ENCODE peak calls at places on chromosomes 4 and X, in five cellular contexts. Z is suprapubic skin, T is tibial nerve, N is stomach, Q is transverse colon. C is an unnamed sample.

GRCh38 chrX:141641138-141641537 is 51.6 kb downstream of the SPANXA2 start:
- DNase-seq in Z (no peak), T (no peak), N (no peak), Q (no peak), C (no peak)

GRCh38 chr4:77820836-77821561 is 1.8 kb upstream of the CNOT6L start:
- DNase-seq in Z (no peak), T (no peak), N (no peak), Q (no peak), C (no peak)

GRCh38 chr4:5812506-5813229 is 80.2 kb downstream of the CRMP1 start:
- DNase-seq in Z (no peak), T (no peak), N (no peak), Q (no peak), C (peak)

GRCh38 chr4:133694416-133694815 is 507.2 kb downstream of the PABPC4L start:
- DNase-seq in Z (no peak), T (no peak), N (no peak), Q (no peak), C (no peak)

GRCh38 chr4:7434766-7435150 is at the start of gene PSAPL1:
- DNase-seq in Z (no peak), T (no peak), N (peak), Q (peak), C (no peak)

GRCh38 chr4:140426610-140427103 is 791 bp downstream of the CLGN start:
- DNase-seq in Z (no peak), T (no peak), N (no peak), Q (no peak), C (no peak)

GRCh38 chrX:134909258-134909657 is 81.5 kb upstream of the SMIM10 start:
- DNase-seq in Z (no peak), T (no peak), N (no peak), Q (no peak), C (no peak)

GRCh38 chr4:2788532-2789103 is 4.3 kb upstream of the SH3BP2 start:
- DNase-seq in Z (peak), T (peak), N (peak), Q (no peak), C (peak)

GRCh38 chrX:124211312-124211942 is 121.0 kb upstream of the TEX13D start:
- DNase-seq in Z (no peak), T (no peak), N (no peak), Q (no peak), C (no peak)

GRCh38 chrX:16836371-16836770 is 33.8 kb downstream of the RBBP7 start:
- DNase-seq in Z (no peak), T (no peak), N (peak), Q (peak), C (no peak)

GRCh38 chr4:75723117-75723801 is 1.1 kb upstream of the USO1 start:
- DNase-seq in Z (no peak), T (no peak), N (no peak), Q (no peak), C (no peak)

GRCh38 chr4:148263127-148263526 is 179.1 kb downstream of the NR3C2 start:
- DNase-seq in Z (no peak), T (no peak), N (no peak), Q (no peak), C (no peak)

GRCh38 chr4:107333518-107333917 is 297.4 kb upstream of the DKK2 start:
- DNase-seq in Z (no peak), T (no peak), N (no peak), Q (no peak), C (no peak)

DNA sequence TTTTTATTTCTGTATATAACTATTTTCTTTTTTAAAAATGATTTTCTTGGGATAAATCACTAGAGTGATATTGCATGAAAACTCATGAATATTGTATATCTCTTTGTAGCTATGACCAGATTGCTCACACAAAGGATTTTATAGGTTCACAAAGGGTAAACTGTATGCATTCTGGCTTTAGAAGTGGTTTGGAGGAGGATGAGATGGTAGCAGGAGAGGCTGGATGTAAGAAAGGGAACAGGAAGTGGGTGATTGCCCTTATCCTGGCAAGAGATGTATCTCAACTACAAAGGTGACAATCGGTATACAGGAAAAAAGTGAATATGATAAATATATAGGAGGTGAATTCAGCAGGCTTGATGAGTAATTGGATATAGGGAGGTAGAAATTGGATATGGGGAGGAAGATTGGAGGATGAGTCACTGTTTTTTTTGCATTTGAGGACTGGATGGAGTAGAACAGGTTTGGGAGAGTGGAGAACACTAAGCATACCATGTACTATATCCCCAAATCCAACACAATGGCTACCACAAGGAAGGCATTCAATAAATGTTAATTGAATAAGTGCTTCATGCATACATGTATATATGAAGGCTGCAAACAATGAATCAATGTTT is 9.9 kb downstream of the FGG start:
- DNase-seq in Z (no peak), T (no peak), N (no peak), Q (no peak), C (no peak)
- TF ChIP-seq POLR2A in Z (no peak), T (no peak), N (no peak), Q (no peak), C (no peak)

GRCh38 chrX:15240414-15240813 is 29.5 kb downstream of the ASB9 start:
- DNase-seq in Z (no peak), T (no peak), N (no peak), Q (no peak), C (no peak)

GRCh38 chrX:15233416-15234015 is 36.4 kb downstream of the ASB9 start:
- DNase-seq in Z (no peak), T (no peak), N (no peak), Q (no peak), C (no peak)

GRCh38 chrX:15236146-15236545 is 33.7 kb downstream of the ASB9 start:
- DNase-seq in Z (no peak), T (no peak), N (no peak), Q (no peak), C (no peak)

GRCh38 chrX:15235001-15235400 is 34.9 kb downstream of the ASB9 start:
- DNase-seq in Z (no peak), T (no peak), N (no peak), Q (no peak), C (no peak)
- TF ChIP-seq EP300 in Z (no peak), T (no peak), N (no peak), Q (no peak), C (no peak)

DNA sequence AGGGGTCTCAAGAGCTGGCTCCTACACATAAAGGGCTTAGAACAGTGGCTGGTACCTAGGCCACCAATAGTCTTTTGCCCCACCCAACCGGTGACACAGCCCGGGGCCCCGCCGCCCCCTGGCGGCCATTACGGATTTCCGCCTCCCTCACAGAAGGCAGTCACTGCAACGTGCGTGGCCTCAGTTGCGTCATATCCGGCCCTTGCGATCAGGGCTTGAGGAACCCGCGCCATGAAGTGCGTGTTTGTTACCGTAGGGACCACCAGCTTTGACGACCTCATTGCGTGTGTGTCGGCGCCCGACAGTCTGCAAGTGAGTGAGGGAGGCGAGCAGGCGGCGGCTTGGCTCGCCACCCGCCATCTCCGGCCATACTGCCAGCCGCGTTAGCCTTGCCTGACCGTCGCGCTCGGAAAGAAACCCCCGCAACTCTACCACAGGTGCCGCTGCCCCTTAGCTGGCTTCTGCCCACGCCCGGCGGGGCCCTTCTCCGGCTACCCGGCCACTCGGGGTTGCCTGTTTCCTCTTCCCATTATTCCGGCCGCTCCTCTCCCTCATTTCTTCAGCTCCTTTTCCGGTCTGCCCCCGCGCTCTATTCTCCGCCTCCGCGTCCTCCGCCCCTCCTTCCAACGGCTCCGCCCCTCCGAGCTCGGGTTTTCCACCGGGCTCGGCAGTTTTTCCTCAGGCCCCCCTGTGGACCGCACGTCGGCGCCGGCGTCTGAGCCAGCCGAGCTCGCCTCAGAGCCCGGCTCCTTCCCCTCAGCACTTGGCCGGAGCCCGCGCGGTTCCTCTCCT is at the start of gene ALG13:
- DNase-seq in Z (peak), T (peak), N (peak), Q (peak), C (peak)
- TF ChIP-seq POLR2A in Z (peak), T (peak), N (peak), Q (peak), C (peak)

DNA sequence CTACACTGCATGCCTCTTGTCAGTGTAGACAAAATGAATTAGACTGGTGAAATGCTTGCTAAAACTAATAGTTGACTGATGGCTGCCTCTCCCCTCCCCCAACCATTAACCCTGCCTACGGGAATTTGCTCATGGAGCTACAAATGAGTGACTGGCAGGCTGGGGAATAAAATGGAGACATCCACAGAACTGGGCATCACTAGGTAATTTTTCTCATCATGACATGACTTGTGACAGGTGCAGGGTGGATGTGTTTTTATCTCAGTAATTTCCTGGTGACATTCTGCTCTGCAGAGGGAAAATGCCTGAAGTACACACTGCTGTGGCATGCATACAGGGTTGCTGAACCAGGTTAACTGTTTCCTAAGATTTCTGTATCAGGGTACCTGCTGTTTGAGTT is 376.1 kb upstream of the LCORL start:
- DNase-seq in Z (no peak), T (no peak), N (no peak), Q (no peak), C (no peak)
- TF ChIP-seq EP300 in Z (no peak), T (no peak), N (no peak), Q (no peak), C (no peak)

GRCh38 chrX:86047174-86047991 is at the start of gene CHM:
- DNase-seq in Z (peak), T (peak), N (peak), Q (peak), C (peak)
- TF ChIP-seq POLR2A in Z (no peak), T (peak), N (no peak), Q (peak), C (no peak)

GRCh38 chr4:76753814-76754213 is 144.1 kb downstream of the SOWAHB start:
- DNase-seq in Z (no peak), T (no peak), N (no peak), Q (no peak), C (no peak)

GRCh38 chr4:76750716-76751115 is 147.2 kb downstream of the SOWAHB start:
- DNase-seq in Z (no peak), T (no peak), N (no peak), Q (no peak), C (no peak)

GRCh38 chr4:76754439-76754838 is 143.5 kb downstream of the SOWAHB start:
- DNase-seq in Z (no peak), T (no peak), N (no peak), Q (no peak), C (no peak)

GRCh38 chr4:76751612-76752343 is 146.2 kb downstream of the SOWAHB start:
- DNase-seq in Z (no peak), T (no peak), N (no peak), Q (no peak), C (no peak)

DNA sequence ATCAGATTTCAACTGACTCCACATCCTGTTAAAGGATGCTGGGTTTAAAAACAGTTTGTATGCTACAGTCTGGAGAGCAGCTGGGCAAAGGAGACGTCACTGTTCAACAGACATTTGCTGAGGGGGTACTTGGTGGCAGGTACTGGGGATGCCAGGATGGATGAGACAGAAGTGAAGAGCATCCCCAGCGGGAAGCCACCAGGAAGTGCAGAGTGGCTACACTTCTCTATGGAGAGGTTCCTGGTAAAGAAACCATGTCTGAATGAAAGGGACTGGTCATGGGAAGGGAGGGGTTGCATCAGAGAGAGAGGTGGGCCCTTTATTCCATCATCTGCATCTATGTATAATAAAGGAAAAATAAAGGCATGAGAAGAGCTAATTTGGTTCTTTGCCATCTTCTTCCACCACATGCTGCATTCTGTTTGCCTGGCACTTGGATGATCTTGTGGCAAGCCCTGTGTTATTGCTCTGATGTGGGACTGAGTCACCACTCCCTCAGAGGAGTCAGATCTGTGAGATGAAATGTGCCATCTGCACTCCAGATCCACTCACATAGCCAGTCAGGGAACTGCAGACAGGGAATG is 144.9 kb downstream of the SOWAHB start:
- DNase-seq in Z (no peak), T (no peak), N (no peak), Q (no peak), C (no peak)
- TF ChIP-seq EP300 in Z (no peak), T (no peak), N (no peak), Q (no peak), C (no peak)

DNA sequence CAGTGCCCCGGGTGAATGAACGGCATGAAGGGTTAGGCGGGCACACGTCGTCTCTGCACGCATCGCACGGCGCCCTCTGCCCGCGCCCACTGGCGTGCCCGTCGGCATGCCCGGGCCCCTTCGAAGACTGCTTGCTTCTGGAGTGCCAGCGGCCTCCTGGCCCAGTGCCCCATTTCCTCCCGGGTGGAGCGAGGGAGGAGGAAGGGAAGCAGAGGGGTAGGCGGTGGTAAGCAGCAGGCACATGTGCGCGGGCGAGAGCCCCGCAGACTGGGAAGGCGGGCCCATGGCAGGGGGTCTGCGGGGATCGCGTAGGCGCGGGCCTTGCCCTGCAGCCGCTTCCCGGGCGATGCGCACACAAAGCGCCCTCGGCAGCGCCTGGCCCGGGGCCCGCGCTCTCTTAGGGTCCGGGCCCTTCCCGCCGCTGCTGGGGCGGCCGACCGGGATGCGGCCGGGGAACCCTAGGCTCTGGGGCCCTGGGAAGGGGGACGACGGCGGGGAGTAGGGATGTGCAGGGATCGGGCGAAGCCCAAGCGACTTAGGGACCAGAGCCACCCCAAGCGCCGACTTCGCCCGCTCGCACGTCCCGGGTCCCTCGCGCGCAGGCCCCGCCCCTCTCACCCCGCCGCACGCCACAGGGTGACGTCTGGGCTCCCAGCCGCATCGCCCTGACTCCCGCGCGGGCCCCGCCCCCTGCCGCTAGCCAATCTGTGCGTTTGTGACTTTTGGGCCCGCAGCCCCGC is 866 bp upstream of the EMD start:
- DNase-seq in Z (no peak), T (no peak), N (peak), Q (peak), C (peak)
- TF ChIP-seq POLR2A in Z (no peak), T (peak), N (peak), Q (peak), C (peak)

DNA sequence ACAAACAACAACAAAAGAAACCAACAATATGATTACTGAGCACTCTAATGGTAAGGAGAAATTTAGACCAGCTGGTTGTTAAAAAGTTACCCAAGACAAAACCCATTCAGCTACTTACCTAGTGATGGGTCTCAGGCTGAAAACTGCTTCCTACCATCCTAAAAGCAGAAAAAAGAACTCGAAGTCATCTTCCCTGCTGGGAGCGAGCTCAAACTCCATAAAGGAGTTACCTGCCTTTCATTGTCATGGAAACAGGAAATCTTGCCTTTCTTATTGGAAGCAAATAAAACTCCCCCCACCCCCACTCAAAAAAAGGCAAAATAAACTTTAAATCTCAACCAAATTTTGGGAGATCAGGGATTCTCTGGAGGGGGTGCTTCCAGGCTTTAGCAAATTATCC is 1478.3 kb downstream of the C4orf33 start:
- DNase-seq in Z (no peak), T (no peak), N (no peak), Q (no peak), C (no peak)
- TF ChIP-seq EP300 in Z (no peak), T (no peak), N (no peak), Q (no peak), C (no peak)

DNA sequence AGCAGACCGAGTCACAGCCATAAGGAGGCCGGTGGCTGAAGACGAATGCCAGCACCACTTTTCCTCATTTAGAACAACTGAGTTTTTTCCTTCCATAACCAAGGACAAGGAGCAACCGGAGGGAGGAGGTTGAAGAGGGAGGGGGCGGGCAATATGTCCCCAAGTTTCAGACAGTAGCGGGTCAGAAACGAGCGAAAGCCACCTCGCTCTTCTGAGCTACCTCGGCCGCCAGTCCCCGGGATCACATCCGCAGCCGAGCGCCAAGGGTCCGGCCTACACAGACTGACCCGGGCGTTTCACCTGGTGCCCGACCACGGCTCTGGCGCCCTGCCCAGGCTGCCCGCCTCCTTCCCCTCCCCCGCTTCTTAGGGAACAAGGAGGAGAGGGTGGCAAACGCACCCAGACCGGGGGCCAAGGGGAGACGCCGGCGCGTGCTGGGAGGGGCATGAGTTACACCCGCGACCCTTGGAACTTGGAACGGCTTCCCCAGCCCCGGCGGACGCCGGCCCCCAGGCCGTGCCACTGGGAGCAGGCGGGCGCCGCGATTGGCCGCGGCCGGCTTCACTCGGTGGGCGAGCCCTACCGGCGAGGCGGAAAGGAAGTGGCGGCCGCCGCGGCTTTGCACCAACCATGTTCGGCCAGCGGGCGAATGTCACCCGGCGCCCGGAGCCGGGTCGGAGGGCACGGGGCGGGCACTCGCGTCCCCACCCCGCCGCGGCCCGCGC is 1.6 kb downstream of the IRF2 start:
- DNase-seq in Z (peak), T (peak), N (peak), Q (peak), C (peak)
- TF ChIP-seq POLR2A in Z (no peak), T (peak), N (no peak), Q (peak), C (peak)

DNA sequence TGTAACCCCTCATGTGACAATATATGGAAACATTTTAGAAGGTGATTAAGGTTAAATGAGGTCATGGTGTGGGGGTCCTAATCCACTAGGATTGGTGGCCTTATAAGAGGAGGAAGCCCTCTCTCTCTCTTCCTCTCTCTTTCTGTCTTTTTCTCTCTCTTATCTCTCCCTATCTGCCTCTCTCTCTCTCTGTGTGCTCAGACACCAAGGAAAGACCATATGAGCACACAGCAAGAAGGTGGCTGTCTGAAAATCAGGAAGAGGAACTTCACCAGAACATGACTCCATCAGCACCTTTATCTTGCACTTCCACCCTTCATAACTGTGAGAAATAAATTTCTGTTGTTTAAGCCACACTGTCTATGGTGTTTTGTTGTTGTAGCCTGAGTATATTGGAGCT is 1472.2 kb downstream of the PCDH7 start:
- DNase-seq in Z (no peak), T (no peak), N (no peak), Q (no peak), C (no peak)
- TF ChIP-seq EP300 in Z (no peak), T (no peak), N (no peak), Q (no peak), C (no peak)

C was measured in sigmoid colon.